ENCODE peak calls at places on chromosome 4, in five cellular contexts. P is OCI-LY7, K is GM23338, V is IMR-90, S is suprapubic skin. Q is an unnamed sample.

GRCh38 chr4:130393246-130394041 is 1297.5 kb downstream of the C4orf33 start:
- DNase-seq in S (no peak), K (no peak), P (no peak), V (peak; percentile 60), Q (peak; percentile 88)

GRCh38 chr4:7110546-7110945 is 42.7 kb upstream of the GRPEL1 start:
- DNase-seq in S (no peak), P (no peak), K (no peak), V (no peak), Q (no peak)

GRCh38 chr4:7775396-7775795 is 164.3 kb downstream of the AFAP1 start:
- DNase-seq in P (no peak), K (no peak), V (no peak), S (peak; percentile 27), Q (no peak)

GRCh38 chr4:44988011-44988410 is 261.7 kb upstream of the GNPDA2 start:
- DNase-seq in K (no peak), S (no peak), V (no peak), P (no peak), Q (no peak)

GRCh38 chr4:61468091-61468720 is 268.1 kb downstream of the ADGRL3 start:
- DNase-seq in P (no peak), V (peak; percentile 58), K (peak; percentile 11), S (no peak), Q (peak; percentile 34)

GRCh38 chr4:118762146-118762545 is 73.8 kb downstream of the SEC24D start:
- DNase-seq in V (no peak), S (no peak), P (no peak), K (no peak), Q (no peak)

GRCh38 chr4:187059031-187059430 is 335.4 kb upstream of the FAT1 start:
- DNase-seq in V (no peak), P (no peak), K (no peak), S (no peak), Q (no peak)

GRCh38 chr4:54152846-54153600 is 53.1 kb downstream of the GSX2 start:
- DNase-seq in P (no peak), S (no peak), K (no peak), V (peak; percentile 63), Q (peak; percentile 4)

GRCh38 chr4:21954406-21954805 is 5.8 kb upstream of the KCNIP4 start:
- DNase-seq in K (no peak), S (no peak), P (no peak), V (no peak), Q (no peak)

GRCh38 chr4:92047209-92047877 is 256.4 kb upstream of the GRID2 start:
- DNase-seq in P (no peak), K (peak; percentile 45), V (peak; percentile 1), S (no peak), Q (no peak)

DNA sequence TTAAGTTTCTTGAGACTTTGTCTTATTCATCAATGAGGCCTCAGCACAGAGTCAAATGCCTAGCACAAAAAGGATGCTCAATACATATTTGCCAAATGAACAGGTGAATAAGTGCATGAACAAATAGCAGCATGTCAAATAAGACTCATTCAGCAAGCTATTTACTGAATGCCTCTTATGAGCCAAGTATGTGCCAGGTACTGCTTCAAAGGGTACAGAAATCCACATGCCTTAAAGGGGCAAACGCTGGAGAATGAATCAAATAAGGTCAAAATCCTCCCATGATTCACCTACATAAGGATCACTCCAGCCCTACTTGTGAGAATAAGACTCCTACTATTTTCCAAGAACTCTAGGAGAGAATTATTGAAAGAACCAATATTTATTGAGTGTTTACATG is 260.2 kb upstream of the CPEB2 start:
- DNase-seq in V (no peak), S (no peak), P (no peak), K (no peak), Q (no peak)
- H3K4me3 ChIP-seq in V (no peak overlapping the region), S (no peak overlapping the region), P (no peak overlapping the region), K (no peak overlapping the region), Q (no peak overlapping the region)

GRCh38 chr4:14259926-14260325 is 632.4 kb upstream of the BOD1L1 start:
- DNase-seq in V (no peak), K (no peak), S (no peak), P (no peak), Q (no peak)

GRCh38 chr4:14249226-14249625 is 621.7 kb upstream of the BOD1L1 start:
- DNase-seq in V (no peak), S (no peak), P (no peak), K (no peak), Q (no peak)

GRCh38 chr4:14254806-14255445 is 627.4 kb upstream of the BOD1L1 start:
- DNase-seq in P (no peak), V (no peak), S (no peak), K (no peak), Q (no peak)

GRCh38 chr4:14257903-14258302 is 630.4 kb upstream of the BOD1L1 start:
- DNase-seq in K (no peak), P (no peak), S (no peak), V (no peak), Q (no peak)

DNA sequence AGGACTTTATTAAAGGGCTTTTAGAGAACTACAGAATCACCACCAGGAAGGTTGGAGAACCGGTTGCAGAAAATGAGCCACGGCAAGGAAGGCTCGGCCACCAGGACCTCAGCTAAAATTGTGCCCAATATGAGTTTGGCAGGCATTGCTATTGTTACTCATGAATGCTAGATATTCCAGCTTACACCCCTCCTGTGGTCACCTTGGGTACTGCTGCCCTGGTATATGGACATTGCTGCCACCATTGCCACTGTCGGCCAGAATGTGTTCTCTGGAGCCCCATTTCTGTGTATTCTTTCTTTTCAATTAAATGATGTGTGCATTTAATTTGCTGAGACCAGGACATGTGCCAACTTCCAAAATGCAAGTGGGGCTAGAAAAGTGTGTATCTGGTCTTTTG is 626.7 kb upstream of the BOD1L1 start:
- DNase-seq in S (no peak), V (peak; percentile 6), K (peak; percentile 71), P (peak; percentile 8), Q (peak; percentile 40)
- TF ChIP-seq CTCF in S (no peak), V (peak; percentile 44), K (peak; percentile 66), P (peak; percentile 59), Q (peak; percentile 80)

GRCh38 chr4:2365054-2365912 is 53.2 kb downstream of the ZFYVE28 start:
- DNase-seq in S (peak; percentile 59), V (no peak), K (peak; percentile 35), P (no peak), Q (no peak)
- H3K4me3 ChIP-seq in S (peak overlapping the region; percentile 61), V (no peak overlapping the region), K (no peak overlapping the region), P (no peak overlapping the region), Q (peak overlapping the region; percentile 53)

GRCh38 chr4:117621673-117622072 is 412.6 kb upstream of the NDST3 start:
- DNase-seq in P (no peak), K (no peak), S (no peak), V (no peak), Q (no peak)
- TF ChIP-seq CTCF in P (no peak), K (no peak), S (no peak), V (no peak), Q (no peak)

DNA sequence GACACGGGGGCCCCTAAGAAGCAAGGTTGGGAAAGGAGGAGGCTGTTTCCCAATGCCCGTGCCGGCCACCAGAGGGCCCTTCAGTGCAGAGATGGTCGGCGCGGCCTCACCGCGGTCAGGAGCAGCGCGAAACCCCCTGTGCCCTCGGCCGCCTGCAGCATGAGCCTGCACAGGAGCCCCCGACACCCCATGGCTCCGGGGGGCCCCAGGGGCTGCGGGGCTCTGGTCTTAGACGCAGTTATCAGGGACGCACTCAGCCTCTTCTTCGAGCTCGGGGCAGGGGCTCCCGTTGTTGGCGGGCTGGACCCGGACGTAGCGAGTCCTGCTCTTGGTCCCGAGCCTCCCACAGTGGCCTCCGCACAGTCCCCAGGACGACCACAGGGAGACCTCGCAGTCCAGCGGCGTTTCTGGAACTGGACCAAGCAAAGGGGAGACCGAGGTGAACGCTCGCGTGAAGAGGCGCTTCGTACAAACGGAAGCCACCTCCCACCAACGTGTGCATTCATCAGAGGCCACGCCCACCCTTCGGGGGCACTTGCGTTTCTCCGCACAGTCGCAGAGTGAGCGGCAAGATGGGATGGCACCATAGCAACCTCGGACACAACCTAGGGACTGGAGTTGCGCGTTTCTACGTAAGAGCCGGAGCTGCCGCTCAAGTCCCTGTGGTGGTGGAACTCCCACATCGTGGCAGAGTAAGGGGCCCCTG is 5.0 kb downstream of the SPON2 start:
- DNase-seq in P (peak; percentile 97), K (peak; percentile 98), S (peak; percentile 88), V (peak; percentile 79), Q (peak; percentile 82)
- H3K4me3 ChIP-seq in P (peak overlapping the region; percentile 75), K (peak overlapping the region; percentile 62), S (peak overlapping the region; percentile 60), V (peak overlapping the region; percentile 32), Q (peak overlapping the region; percentile 64)

DNA sequence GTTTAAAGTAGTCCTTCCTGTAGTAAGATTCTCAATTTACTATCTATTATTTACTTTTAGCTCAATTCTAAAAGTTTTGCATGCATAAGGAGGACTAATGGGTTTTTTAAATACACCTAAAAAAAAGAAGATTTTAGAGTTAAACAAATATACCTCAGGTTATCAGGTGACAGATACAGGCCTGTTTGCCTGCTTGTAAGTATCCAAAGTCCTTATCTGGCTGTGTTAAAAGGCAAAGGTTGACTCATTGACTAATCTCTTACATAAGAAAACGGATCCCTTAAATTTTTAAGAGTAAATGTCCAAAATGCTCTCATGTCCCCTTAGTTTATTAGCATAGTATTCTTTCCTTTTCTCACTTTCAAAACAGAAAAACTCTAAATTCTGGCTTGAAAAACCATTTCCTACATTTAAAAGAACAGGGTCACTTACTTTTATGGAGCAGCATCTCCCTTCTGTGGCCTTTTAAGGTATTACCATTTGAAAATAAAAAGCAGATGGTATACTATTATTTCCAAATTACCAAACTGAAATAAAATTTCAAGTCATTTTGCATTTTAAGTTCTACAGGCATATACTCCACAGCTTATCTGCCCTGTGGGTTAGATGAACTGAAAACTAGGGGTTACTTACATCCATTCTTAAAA is 4.5 kb downstream of the CBR4 start:
- DNase-seq in V (peak; percentile 35), P (peak; percentile 5), S (no peak), K (no peak), Q (no peak)
- TF ChIP-seq CTCF in V (peak; percentile 59), P (peak; percentile 70), S (no peak), K (no peak), Q (peak; percentile 31)

DNA sequence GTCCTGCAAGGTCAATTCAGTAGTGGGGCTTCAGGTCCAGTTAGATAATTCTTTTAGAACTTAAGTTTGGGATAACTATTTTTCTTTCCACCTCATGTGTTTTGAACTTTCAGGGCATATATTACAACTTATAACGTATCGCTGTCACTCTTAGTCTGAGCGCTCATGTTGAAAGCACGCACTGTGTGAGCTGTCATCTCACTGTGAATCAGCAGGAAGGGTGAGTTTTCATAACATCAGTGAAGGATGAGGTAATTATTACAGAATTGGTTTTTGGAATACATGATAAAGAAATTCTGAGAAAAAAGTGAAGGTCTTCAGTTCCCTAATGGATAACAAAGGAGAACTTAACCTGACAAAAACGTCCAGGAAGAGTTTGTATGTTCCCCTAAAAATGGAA is 45.1 kb upstream of the SLC4A4 start:
- DNase-seq in V (peak; percentile 93), K (no peak), S (no peak), P (no peak), Q (peak; percentile 81)
- H3K4me3 ChIP-seq in V (no peak overlapping the region), K (no peak overlapping the region), S (no peak overlapping the region), P (no peak overlapping the region), Q (no peak overlapping the region)